ENCODE peak calls at places on chromosomes 11 and 22, in four cellular contexts. J is pons, R is ovary, Z is astrocyte of the spinal cord. T is an unnamed sample.
A peak's percentile ranks its signal among the peaks of the same experiment; 100 is the strongest.

GRCh38 chr11:66015094-66015881 is 3.5 kb downstream of the CST6 start:
- DNase-seq in J (no peak), R (no peak), Z (peak; percentile 20), T (no peak)

GRCh38 chr22:45805413-45805812 is 133.8 kb downstream of the ATXN10 start:
- DNase-seq in J (no peak), R (no peak), Z (peak; percentile 25), T (no peak)

GRCh38 chr11:117222991-117223740 is 8.7 kb downstream of the PCSK7 start:
- DNase-seq in J (no peak), R (no peak), Z (no peak), T (no peak)

GRCh38 chr11:130915556-130916237 is 582 bp downstream of the SNX19 start:
- DNase-seq in J (no peak), R (peak; percentile 46), Z (no peak), T (no peak)

GRCh38 chr11:34790620-34791019 is 125.6 kb downstream of the APIP start:
- DNase-seq in J (no peak), R (no peak), Z (no peak), T (no peak)

GRCh38 chr11:84524422-84525051 is 1102.6 kb downstream of the DLG2 start:
- DNase-seq in J (peak; percentile 70), R (no peak), Z (peak; percentile 41), T (peak; percentile 1)

GRCh38 chr11:31956310-31956709 is 134.6 kb upstream of the RCN1 start:
- DNase-seq in J (no peak), R (no peak), Z (peak; percentile 8), T (no peak)

GRCh38 chr11:12846766-12847615 is 162.1 kb upstream of the RASSF10 start:
- DNase-seq in J (no peak), R (no peak), Z (no peak), T (no peak)

GRCh38 chr11:62142921-62143320 is 19.1 kb downstream of the INCENP start:
- DNase-seq in J (peak; percentile 43), R (no peak), Z (no peak), T (no peak)

GRCh38 chr11:116506446-116506845 is 266.3 kb downstream of the BUD13 start:
- DNase-seq in J (no peak), R (no peak), Z (no peak), T (no peak)

GRCh38 chr22:37337204-37337943 is 55.1 kb downstream of the CYTH4 start:
- DNase-seq in J (no peak), R (no peak), Z (peak; percentile 22), T (no peak)

GRCh38 chr22:35842954-35843353 is 125.3 kb downstream of the APOL5 start:
- DNase-seq in J (no peak), R (no peak), Z (peak; percentile 43), T (peak; percentile 12)

GRCh38 chr11:1226981-1227550 is 4.2 kb downstream of the MUC5B start:
- DNase-seq in J (no peak), R (no peak), Z (no peak), T (no peak)

GRCh38 chr11:94835571-94835970 is 67.4 kb downstream of the AMOTL1 start:
- DNase-seq in J (no peak), R (no peak), Z (peak; percentile 35), T (no peak)

GRCh38 chr11:125166347-125166841 is 1.8 kb downstream of the PKNOX2 start:
- DNase-seq in J (no peak), R (peak; percentile 69), Z (peak; percentile 24), T (no peak)

GRCh38 chr22:49976439-49977175 is 16.0 kb downstream of the PIM3 start:
- DNase-seq in J (no peak), R (no peak), Z (no peak), T (no peak)

T was measured in NCI-H1930.